ENCODE peak calls at places on chromosomes 3 and 15, in six cellular contexts. Y is NCI-H1092; P is activated effector memory CD4-positive, alpha-beta T cell treated with anti-CD3 and anti-CD28 coated beads, Interleukin-2, amount 50 U/mL, for 16 hours; F is epithelial cell of prostate; Q is substantia nigra; A is fibroblast of mammary gland. N is an unnamed sample.

GRCh38 chr3:161150001-161150525 is 44.9 kb upstream of the B3GALNT1 start:
- DNase-seq in A (peak), Y (no peak), P (no peak), F (no peak), Q (no peak), N (no peak)

GRCh38 chr15:65033659-65034269 is 4.3 kb upstream of the MTFMT start:
- DNase-seq in P (no peak), Y (peak), A (peak), Q (no peak), F (no peak), N (no peak)

GRCh38 chr3:194277547-194278091 is 73.5 kb downstream of the CPN2 start:
- DNase-seq in F (no peak), Y (no peak), P (peak), A (peak), Q (peak), N (peak)

GRCh38 chr3:71128951-71129350 is 454.6 kb downstream of the FOXP1 start:
- DNase-seq in F (no peak), A (peak), Q (no peak), Y (no peak), P (peak), N (no peak)

GRCh38 chr15:101206173-101206572 is 45.7 kb downstream of the CHSY1 start:
- DNase-seq in F (no peak), Y (no peak), P (peak), Q (no peak), A (peak), N (peak)

GRCh38 chr3:144818973-144819372 is 847.4 kb downstream of the DIPK2A start:
- DNase-seq in Q (no peak), F (no peak), A (no peak), P (no peak), Y (no peak), N (no peak)

GRCh38 chr3:114356084-114357009 is 62.5 kb downstream of the TIGIT start:
- DNase-seq in F (no peak), A (no peak), P (no peak), Q (no peak), Y (no peak), N (no peak)

GRCh38 chr3:195001961-195002861 is 268.7 kb downstream of the XXYLT1 start:
- DNase-seq in F (no peak), Q (no peak), A (peak), Y (peak), P (no peak), N (peak)

GRCh38 chr15:41022487-41023090 is 69.3 kb downstream of the CHAC1 start:
- DNase-seq in P (peak), Y (no peak), Q (peak), A (peak), F (no peak), N (no peak)

GRCh38 chr15:22808240-22808639 is 21.8 kb downstream of the NIPA1 start:
- DNase-seq in P (no peak), Q (no peak), F (no peak), Y (no peak), A (no peak), N (no peak)

GRCh38 chr3:114362815-114363214 is 69.0 kb downstream of the TIGIT start:
- DNase-seq in Y (no peak), P (no peak), Q (no peak), A (peak), F (no peak), N (no peak)

GRCh38 chr15:74191798-74192197 is 10.8 kb downstream of the STRA6 start:
- DNase-seq in P (no peak), Q (no peak), A (no peak), F (no peak), Y (no peak), N (no peak)